ENCODE peak calls at places on chromosomes 2 and 18, in seven cellular contexts. Y is esophagus squamous epithelium, W is pancreas, F is fibroblast of lung, D is tibial nerve, T is GM23338, J is neuronal stem cell. L is an unnamed sample.

GRCh38 chr18:73283788-73284187 is 416.0 kb upstream of the NETO1 start:
- DNase-seq in T (no peak), Y (no peak), W (no peak), J (no peak), F (peak), D (no peak), L (no peak)

GRCh38 chr2:155309483-155309882 is 611.0 kb downstream of the KCNJ3 start:
- DNase-seq in Y (no peak), F (no peak), T (no peak), W (no peak), J (no peak), D (no peak), L (no peak)

GRCh38 chr2:58812766-58813344 is 571.7 kb upstream of the FANCL start:
- DNase-seq in Y (no peak), T (no peak), J (no peak), W (no peak), D (no peak), F (no peak), L (no peak)

GRCh38 chr2:224884188-224884587 is 158.1 kb downstream of the DOCK10 start:
- DNase-seq in W (no peak), T (no peak), Y (no peak), J (no peak), F (peak), D (peak), L (no peak)

GRCh38 chr2:165280356-165280755 is 41.1 kb downstream of the SCN2A start:
- DNase-seq in T (no peak), F (no peak), W (no peak), Y (no peak), D (no peak), J (no peak), L (no peak)

GRCh38 chr2:231701456-231702373 is 6.6 kb upstream of the PTMA start:
- DNase-seq in D (no peak), J (no peak), T (no peak), Y (no peak), W (peak), F (peak), L (no peak)

GRCh38 chr2:122307772-122308171 is 552.3 kb downstream of the TSN start:
- DNase-seq in Y (no peak), J (no peak), T (no peak), F (no peak), D (no peak), W (no peak), L (no peak)

GRCh38 chr2:10385501-10385900 is 62.6 kb downstream of the ODC1 start:
- DNase-seq in F (no peak), W (no peak), D (no peak), Y (no peak), T (no peak), J (no peak), L (no peak)

GRCh38 chr2:205726506-205726905 is 44.2 kb downstream of the NRP2 start:
- DNase-seq in Y (no peak), D (no peak), T (no peak), F (no peak), J (no peak), W (no peak), L (no peak)

DNA sequence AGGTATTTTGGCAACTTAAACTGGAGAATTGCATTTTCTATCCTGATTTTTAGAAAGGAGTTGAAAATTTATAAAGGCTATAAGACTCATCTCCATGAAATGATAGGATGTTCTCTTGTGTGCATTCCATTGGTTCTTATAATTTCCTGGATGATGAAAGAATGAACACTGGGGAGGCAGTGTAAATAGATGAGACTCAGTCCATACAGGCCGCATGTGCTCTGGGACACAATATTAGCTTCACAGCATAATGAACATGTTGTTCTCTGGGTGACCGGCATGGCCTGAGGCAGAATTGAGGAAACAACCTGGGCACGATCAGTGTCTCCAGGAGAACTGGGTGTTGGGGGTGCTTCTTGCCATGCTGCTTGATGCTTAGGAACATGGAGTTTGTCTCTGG is 38.8 kb downstream of the AOX1 start:
- DNase-seq in W (no peak), F (peak), J (no peak), Y (no peak), D (no peak), T (no peak), L (no peak)
- H3K4me3 ChIP-seq in W (no peak), F (no peak), J (no peak), Y (no peak), D (no peak), T (no peak), L (no peak)

DNA sequence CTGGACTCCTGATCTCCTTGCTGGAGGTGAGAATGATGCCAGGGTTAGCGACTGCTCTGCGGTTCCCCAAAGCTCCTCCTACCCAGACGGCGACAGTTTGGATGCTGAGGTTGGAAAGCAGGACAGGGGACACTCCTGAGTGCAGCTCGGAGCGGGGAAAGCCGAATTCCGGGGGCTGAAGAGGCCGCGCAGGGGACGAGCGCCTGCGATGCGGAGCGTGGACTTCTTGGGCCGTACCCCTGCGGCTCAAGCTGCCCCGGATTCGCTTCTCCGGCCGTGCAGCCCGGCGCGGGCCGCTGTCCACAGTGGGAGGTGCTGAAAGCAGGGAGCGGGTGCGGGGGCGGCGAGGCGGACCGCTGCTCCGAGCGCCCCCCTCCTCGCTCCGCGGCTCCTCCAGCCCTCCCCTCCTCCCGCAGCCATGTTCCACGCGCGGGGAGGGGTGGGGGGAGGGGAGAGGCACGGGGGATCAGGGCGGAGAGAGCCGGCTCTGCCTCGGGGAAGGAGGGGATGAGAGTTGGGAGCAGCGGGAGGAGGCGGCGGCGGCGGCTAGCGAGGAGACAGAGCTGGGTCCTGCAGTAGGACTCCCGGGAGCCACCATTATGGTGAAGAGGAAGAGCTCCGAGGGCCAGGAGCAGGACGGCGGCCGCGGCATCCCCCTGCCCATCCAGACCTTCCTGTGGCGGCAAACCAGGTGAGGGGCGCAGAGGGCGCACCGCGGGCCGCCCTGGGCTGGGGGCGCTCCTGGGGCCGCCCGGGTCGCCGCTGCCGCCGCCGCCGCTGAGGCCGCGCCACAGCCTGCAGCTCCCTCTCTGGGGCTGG is at the start of gene UNC80:
- DNase-seq in T (peak), F (peak), Y (no peak), J (peak), W (peak), D (peak), L (peak)
- H3K4me3 ChIP-seq in T (peak), F (no peak), Y (peak), J (peak), W (peak), D (peak), L (peak)

DNA sequence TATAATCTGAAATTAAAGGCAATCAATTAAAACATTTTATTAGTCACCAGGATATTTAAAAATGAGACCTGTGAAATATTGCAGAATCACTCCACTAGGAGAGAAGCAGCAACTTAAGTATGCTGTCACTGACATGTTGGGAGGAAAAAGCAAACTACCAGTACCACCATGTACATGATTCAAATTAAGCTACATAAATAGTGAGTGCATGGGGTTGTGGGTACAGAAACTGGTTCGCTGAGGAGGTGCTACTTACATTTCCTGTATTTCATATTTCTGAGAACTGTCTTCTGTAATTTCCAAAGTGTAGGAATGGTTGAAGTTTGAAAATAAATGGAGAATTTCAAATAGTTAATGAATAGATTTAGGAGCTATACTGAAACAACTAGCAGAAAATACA is 7.9 kb upstream of the NR4A2 start:
- DNase-seq in J (no peak), T (no peak), F (no peak), W (no peak), Y (no peak), D (no peak), L (no peak)
- H3K4me3 ChIP-seq in J (no peak), T (no peak), F (no peak), W (peak), Y (no peak), D (peak), L (peak)

GRCh38 chr2:71071681-71072398 is 3.4 kb downstream of the NAGK start:
- DNase-seq in F (no peak), J (no peak), Y (no peak), T (peak), D (peak), W (no peak), L (peak)
- H3K4me3 ChIP-seq in F (no peak), J (no peak), Y (no peak), T (no peak), D (no peak), W (no peak), L (no peak)

DNA sequence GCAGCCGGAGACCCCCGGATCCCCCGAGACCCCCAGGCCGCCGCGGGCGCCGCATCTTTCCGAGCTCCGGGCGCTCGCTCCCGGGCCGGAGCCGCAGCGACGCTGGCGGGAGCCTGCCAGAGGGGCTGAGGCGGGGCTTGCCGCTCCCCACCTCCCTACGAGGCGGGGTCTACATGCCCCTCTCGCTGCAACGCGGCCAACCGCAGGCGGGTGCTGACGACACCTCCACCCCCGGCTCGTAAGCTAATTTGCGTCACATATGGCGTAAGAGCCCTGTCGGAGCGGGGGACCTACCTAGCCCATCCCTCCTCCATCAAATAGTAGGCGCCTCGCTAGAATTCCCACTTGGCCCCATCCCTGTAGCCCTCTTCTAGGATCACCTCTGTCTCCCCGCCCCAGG is at the start of gene PTPRN:
- DNase-seq in J (peak), D (no peak), Y (no peak), F (peak), T (peak), W (no peak), L (no peak)
- H3K4me3 ChIP-seq in J (peak), D (no peak), Y (no peak), F (peak), T (peak), W (no peak), L (no peak)

DNA sequence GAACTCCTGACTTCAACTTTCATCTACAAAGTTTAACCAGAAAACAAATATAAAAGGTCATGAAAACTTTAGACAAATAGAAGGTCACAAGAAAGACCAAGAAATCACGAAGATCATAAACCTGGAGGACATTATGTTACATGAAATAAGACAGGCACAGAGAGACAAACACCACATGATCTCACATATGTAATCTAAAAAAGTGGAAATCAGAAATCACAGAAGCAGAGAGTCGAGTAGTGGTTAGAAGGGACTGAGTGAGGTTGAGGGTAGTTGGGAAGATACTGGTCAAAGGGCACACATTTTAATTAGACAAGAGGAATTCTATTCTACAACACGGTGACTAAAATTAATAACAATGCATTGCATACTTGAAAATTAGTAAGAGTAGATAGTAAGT is 1.4 kb downstream of the GCFC2 start:
- DNase-seq in F (peak), Y (no peak), T (no peak), D (no peak), J (no peak), W (no peak), L (no peak)
- H3K4me3 ChIP-seq in F (peak), Y (peak), T (peak), D (peak), J (no peak), W (peak), L (peak)

GRCh38 chr2:219553168-219553417 is 9.3 kb downstream of the TMEM198 start:
- DNase-seq in F (no peak), Y (no peak), D (no peak), J (no peak), W (no peak), T (no peak), L (no peak)
- H3K4me3 ChIP-seq in F (no peak), Y (peak), D (peak), J (peak), W (peak), T (peak), L (peak)

GRCh38 chr2:168752361-168752760 is 50.1 kb upstream of the NOSTRIN start:
- DNase-seq in Y (no peak), D (no peak), W (no peak), J (no peak), F (no peak), T (no peak), L (no peak)

GRCh38 chr2:168749264-168749663 is 53.2 kb upstream of the NOSTRIN start:
- DNase-seq in T (peak), F (no peak), Y (no peak), W (no peak), J (no peak), D (no peak), L (no peak)

GRCh38 chr2:168748461-168748860 is 54.0 kb upstream of the NOSTRIN start:
- DNase-seq in J (no peak), Y (no peak), T (no peak), F (no peak), W (peak), D (no peak), L (no peak)

GRCh38 chr2:168753765-168754334 is 48.6 kb upstream of the NOSTRIN start:
- DNase-seq in F (no peak), T (no peak), D (no peak), J (no peak), W (no peak), Y (no peak), L (no peak)

GRCh38 chr2:168751104-168751768 is 51.2 kb upstream of the NOSTRIN start:
- DNase-seq in W (no peak), T (no peak), Y (no peak), D (no peak), J (no peak), F (no peak), L (no peak)
- H3K4me3 ChIP-seq in W (no peak), T (no peak), Y (no peak), D (no peak), J (no peak), F (no peak), L (no peak)

GRCh38 chr2:55277310-55277709 is 8.3 kb upstream of the MTIF2 start:
- DNase-seq in F (no peak), Y (no peak), W (no peak), D (no peak), T (no peak), J (no peak), L (no peak)

GRCh38 chr2:55282110-55282917 is 13.3 kb upstream of the MTIF2 start:
- DNase-seq in D (peak), F (peak), J (peak), W (peak), Y (peak), T (peak), L (peak)

DNA sequence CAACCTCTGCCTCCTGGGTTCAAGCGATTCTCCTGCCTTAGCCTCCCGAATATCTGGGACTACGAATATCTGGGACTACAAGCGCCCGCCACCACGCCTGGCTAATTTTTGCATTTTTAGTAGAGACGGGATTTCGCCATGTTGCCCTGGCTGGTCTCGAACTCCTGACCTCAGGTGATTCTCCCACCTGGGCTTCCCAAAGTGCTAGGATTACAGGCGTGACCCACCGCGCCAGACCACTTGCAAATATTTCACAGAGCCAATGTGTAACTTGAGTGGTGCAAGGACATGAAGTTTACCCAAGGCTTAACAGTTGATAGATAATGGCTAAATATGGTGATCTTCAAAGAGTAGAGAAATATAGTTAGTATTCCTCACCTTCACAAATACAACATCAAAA is 14.1 kb upstream of the MTIF2 start:
- DNase-seq in J (no peak), T (no peak), Y (no peak), F (no peak), W (no peak), D (no peak), L (no peak)
- H3K4me3 ChIP-seq in J (no peak), T (peak), Y (peak), F (no peak), W (peak), D (no peak), L (peak)